ENCODE peak calls at places on chromosome 1, in six cellular contexts. W, S, R, K, Q and Z are unnamed samples.

GRCh38 chr1:68675336-68675735 is 178.5 kb upstream of the DEPDC1 start:
- DNase-seq in W (no peak), S (no peak), R (no peak), K (no peak), Q (no peak), Z (no peak)

GRCh38 chr1:10613340-10613739 is 138.6 kb downstream of the PEX14 start:
- DNase-seq in W (no peak), S (no peak), R (no peak), K (no peak), Q (no peak), Z (no peak)

GRCh38 chr1:148308832-148309458 is 156.9 kb upstream of the NBPF11 start:
- DNase-seq in W (no peak), S (no peak), R (no peak), K (no peak), Q (no peak), Z (no peak)

GRCh38 chr1:235101558-235102258 is 26.9 kb downstream of the TOMM20 start:
- DNase-seq in W (no peak), S (no peak), R (no peak), K (no peak), Q (no peak), Z (no peak)

GRCh38 chr1:201282216-201282615 is 1.1 kb upstream of the PKP1 start:
- DNase-seq in W (no peak), S (no peak), R (no peak), K (no peak), Q (no peak), Z (no peak)

GRCh38 chr1:47432071-47433036 is 5.5 kb upstream of the FOXD2 start:
- DNase-seq in W (peak; percentile 67), S (peak; percentile 93), R (peak; percentile 80), K (peak; percentile 62), Q (peak; percentile 71), Z (no peak)

GRCh38 chr1:32619701-32620485 is 30.5 kb downstream of the ZBTB8OS start:
- DNase-seq in W (no peak), S (no peak), R (no peak), K (no peak), Q (no peak), Z (no peak)

GRCh38 chr1:217524787-217525520 is 105.9 kb downstream of the GPATCH2 start:
- DNase-seq in W (no peak), S (peak; percentile 30), R (no peak), K (no peak), Q (no peak), Z (no peak)

GRCh38 chr1:9366943-9367780 is 74.5 kb downstream of the SPSB1 start:
- DNase-seq in W (no peak), S (no peak), R (peak; percentile 39), K (no peak), Q (no peak), Z (no peak)

GRCh38 chr1:74686941-74687340 is 13.3 kb upstream of the ERICH3 start:
- DNase-seq in W (no peak), S (no peak), R (no peak), K (no peak), Q (no peak), Z (no peak)

GRCh38 chr1:30375156-30375555 is 348.2 kb downstream of the MATN1 start:
- DNase-seq in W (no peak), S (no peak), R (no peak), K (no peak), Q (no peak), Z (no peak)

GRCh38 chr1:1204998-1205768 is 1.2 kb downstream of the TNFRSF18 start:
- DNase-seq in W (no peak), S (no peak), R (peak; percentile 28), K (no peak), Q (peak; percentile 6), Z (no peak)

GRCh38 chr1:1202831-1203560 is 3.4 kb downstream of the TNFRSF18 start:
- DNase-seq in W (no peak), S (no peak), R (peak; percentile 27), K (no peak), Q (peak; percentile 10), Z (no peak)

GRCh38 chr1:1205769-1206375 is 520 bp downstream of the TNFRSF18 start:
- DNase-seq in W (no peak), S (no peak), R (peak; percentile 34), K (no peak), Q (peak; percentile 6), Z (no peak)

GRCh38 chr1:1204425-1204920 is 1.9 kb downstream of the TNFRSF18 start:
- DNase-seq in W (no peak), S (no peak), R (peak; percentile 16), K (no peak), Q (peak; percentile 4), Z (no peak)

DNA sequence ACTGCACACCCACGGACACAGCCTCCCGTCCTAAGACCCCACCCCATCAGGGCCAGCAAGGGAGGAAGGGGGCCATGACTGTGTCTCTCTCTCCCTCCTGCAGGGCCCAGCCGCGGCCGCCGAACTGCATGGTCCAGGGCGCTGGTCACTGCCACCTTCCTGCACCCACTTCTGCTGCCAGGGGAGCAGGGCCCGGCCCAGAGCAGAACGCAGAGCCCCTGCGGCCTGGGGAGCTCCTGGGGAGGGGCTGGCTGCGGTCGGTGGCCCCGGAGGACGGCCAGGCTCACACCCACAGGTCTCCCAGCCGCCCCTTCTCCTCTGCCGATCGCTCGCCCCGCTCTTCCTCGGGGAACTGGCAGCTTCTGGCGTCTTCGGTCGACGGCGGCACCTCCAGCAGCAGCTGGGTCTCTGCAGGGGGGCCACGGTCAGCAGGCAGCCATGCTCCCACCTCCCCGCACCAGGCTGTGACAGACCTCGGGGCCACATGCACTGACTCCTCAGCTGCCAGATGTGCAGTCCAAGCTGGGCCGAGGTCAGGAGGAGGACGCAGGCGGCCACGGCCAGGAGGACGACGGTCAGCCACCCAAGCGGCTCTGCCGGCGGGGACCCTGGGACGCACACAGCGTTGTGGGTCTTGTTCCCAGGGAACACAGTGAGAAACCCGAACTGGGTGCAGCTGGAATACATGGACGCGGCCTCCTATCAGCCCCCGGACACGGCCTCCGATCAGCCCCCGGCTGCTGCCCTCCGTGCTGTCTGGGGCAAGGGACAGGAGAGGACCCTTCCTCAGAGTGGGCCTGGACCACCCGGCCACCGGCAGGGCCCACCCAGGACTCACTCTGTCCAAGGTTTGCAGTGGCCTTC is 2.6 kb downstream of the TNFRSF18 start:
- DNase-seq in W (no peak), S (no peak), R (peak; percentile 26), K (no peak), Q (peak; percentile 8), Z (no peak)
- H3K27ac ChIP-seq in W (no peak overlapping the region), S (no peak overlapping the region), R (no peak overlapping the region), K (no peak overlapping the region), Q (no peak overlapping the region), Z (no peak overlapping the region)

GRCh38 chr1:221162939-221163338 is 283.7 kb downstream of the HLX start:
- DNase-seq in W (no peak), S (no peak), R (no peak), K (no peak), Q (no peak), Z (no peak)

GRCh38 chr1:221164029-221164428 is 284.8 kb downstream of the HLX start:
- DNase-seq in W (no peak), S (no peak), R (no peak), K (no peak), Q (no peak), Z (no peak)

GRCh38 chr1:221166559-221167318 is 287.5 kb downstream of the HLX start:
- DNase-seq in W (no peak), S (no peak), R (no peak), K (no peak), Q (no peak), Z (no peak)

GRCh38 chr1:221165331-221166161 is 286.3 kb downstream of the HLX start:
- DNase-seq in W (no peak), S (no peak), R (no peak), K (no peak), Q (no peak), Z (no peak)

GRCh38 chr1:221166162-221166500 is 286.9 kb downstream of the HLX start:
- DNase-seq in W (no peak), S (no peak), R (no peak), K (no peak), Q (no peak), Z (no peak)
- H3K27ac ChIP-seq in W (no peak overlapping the region), S (no peak overlapping the region), R (no peak overlapping the region), K (no peak overlapping the region), Q (no peak overlapping the region), Z (no peak overlapping the region)

DNA sequence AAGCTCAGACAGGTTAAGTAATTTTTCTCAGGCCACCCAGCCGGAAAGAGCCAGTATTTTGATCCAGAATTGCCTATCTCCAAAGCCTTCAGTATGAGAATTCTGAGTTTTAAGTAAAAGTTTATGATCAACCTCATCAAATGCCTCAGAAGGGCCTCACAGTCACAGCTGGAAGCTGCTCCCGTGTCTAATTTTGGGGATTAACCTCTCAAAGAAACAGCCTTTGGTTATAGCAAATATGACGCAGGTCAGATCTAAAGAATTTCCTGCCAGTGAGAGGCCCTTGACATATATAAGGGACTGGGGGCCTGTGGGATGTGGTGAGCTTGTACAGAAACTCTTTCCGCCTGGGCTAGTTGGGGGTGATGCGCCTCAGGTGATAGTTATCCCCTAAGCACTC is 2.3 kb downstream of the EXTL1 start:
- DNase-seq in W (no peak), S (no peak), R (no peak), K (no peak), Q (no peak), Z (no peak)
- H3K27ac ChIP-seq in W (no peak overlapping the region), S (no peak overlapping the region), R (no peak overlapping the region), K (no peak overlapping the region), Q (no peak overlapping the region), Z (no peak overlapping the region)

DNA sequence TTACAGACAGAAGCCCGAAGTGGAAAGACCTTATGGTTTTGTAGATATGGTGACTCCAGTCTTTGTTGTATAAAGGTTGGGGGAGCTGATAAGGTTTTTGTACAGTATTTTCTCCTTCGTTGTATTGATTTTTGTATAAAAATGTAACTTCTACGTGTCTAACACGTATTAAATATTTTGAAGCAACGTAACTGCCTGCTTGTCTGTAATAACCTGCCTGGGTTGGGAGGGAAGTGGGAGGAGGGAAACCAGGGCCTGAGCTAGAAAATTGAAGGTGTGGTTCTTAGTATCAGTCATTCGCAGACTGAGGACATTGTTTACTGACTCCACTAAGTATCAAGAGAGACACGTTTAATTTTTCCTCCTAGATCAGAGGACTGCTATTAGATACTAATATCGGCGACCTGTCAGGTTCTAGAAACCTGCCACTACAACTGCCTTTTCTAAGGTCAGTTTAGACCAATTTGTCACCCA is 2.2 kb downstream of the IER5 start:
- DNase-seq in W (no peak), S (peak; percentile 37), R (no peak), K (no peak), Q (no peak), Z (no peak)
- H3K27ac ChIP-seq in W (no peak overlapping the region), S (peak overlapping the region; percentile 27), R (no peak overlapping the region), K (peak overlapping the region; percentile 99), Q (peak overlapping the region; percentile 82), Z (no peak overlapping the region)

GRCh38 chr1:154697710-154698109 is 89.7 kb upstream of the ADAR start:
- DNase-seq in W (no peak), S (no peak), R (no peak), K (no peak), Q (no peak), Z (no peak)
- H3K27ac ChIP-seq in W (no peak overlapping the region), S (no peak overlapping the region), R (no peak overlapping the region), K (no peak overlapping the region), Q (no peak overlapping the region), Z (no peak overlapping the region)